ENCODE peak calls at places on chromosomes 16 and 17, in eight cellular contexts. L, H, M, C, X, V, G and U are unnamed samples.
A peak's percentile ranks its signal among the peaks of the same experiment; 100 is the strongest.

GRCh38 chr17:48153711-48154642 is 46.4 kb downstream of the SNX11 start:
- DNase-seq in L (peak; percentile 52), H (peak; percentile 42), M (no peak), C (peak; percentile 26), X (no peak), V (peak; percentile 76), G (no peak), U (peak; percentile 64)

GRCh38 chr17:19378416-19379293 is at the start of gene MAPK7:
- DNase-seq in L (no peak), H (no peak), M (no peak), C (no peak), X (no peak), V (peak; percentile 27), G (no peak), U (peak; percentile 59)

GRCh38 chr16:66382966-66383299 is 16.4 kb downstream of the CDH5 start:
- DNase-seq in L (peak; percentile 90), H (no peak), M (no peak), C (peak; percentile 53), X (no peak), V (no peak), G (no peak), U (no peak)

GRCh38 chr17:35191001-35191695 is 3.0 kb downstream of the SLC35G3 start:
- DNase-seq in L (no peak), H (no peak), M (no peak), C (no peak), X (no peak), V (no peak), G (no peak), U (no peak)

GRCh38 chr17:20206068-20206467 is 196.9 kb downstream of the SPECC1 start:
- DNase-seq in L (no peak), H (no peak), M (no peak), C (no peak), X (no peak), V (no peak), G (no peak), U (no peak)

GRCh38 chr17:34082404-34082803 is 172.7 kb upstream of the CCL2 start:
- DNase-seq in L (no peak), H (no peak), M (no peak), C (no peak), X (no peak), V (no peak), G (no peak), U (no peak)

GRCh38 chr17:44872131-44872768 is 24.6 kb downstream of the HIGD1B start:
- DNase-seq in L (no peak), H (no peak), M (no peak), C (no peak), X (no peak), V (no peak), G (no peak), U (no peak)

GRCh38 chr16:3188925-3189825 is 1.2 kb downstream of the OR1F1 start:
- DNase-seq in L (peak; percentile 81), H (peak; percentile 45), M (peak; percentile 24), C (peak; percentile 59), X (no peak), V (no peak), G (no peak), U (no peak)

GRCh38 chr16:23924138-23924537 is 88.4 kb downstream of the PRKCB start:
- DNase-seq in L (no peak), H (no peak), M (no peak), C (no peak), X (no peak), V (no peak), G (no peak), U (no peak)

GRCh38 chr16:52649870-52650269 is 102.9 kb upstream of the TOX3 start:
- DNase-seq in L (no peak), H (no peak), M (no peak), C (no peak), X (no peak), V (no peak), G (no peak), U (no peak)

GRCh38 chr17:38322156-38322779 is 21.5 kb downstream of the GPR179 start:
- DNase-seq in L (peak; percentile 52), H (peak; percentile 51), M (peak; percentile 70), C (peak; percentile 73), X (peak; percentile 68), V (peak; percentile 62), G (peak; percentile 21), U (peak; percentile 69)

GRCh38 chr16:27762441-27762840 is 212.5 kb downstream of the KATNIP start:
- DNase-seq in L (peak; percentile 64), H (no peak), M (no peak), C (peak; percentile 79), X (no peak), V (no peak), G (no peak), U (no peak)

GRCh38 chr16:57960310-57960709 is 10.6 kb downstream of the CNGB1 start:
- DNase-seq in L (no peak), H (no peak), M (no peak), C (no peak), X (no peak), V (no peak), G (no peak), U (peak; percentile 35)

GRCh38 chr17:61310611-61311010 is 89.0 kb upstream of the TBX2 start:
- DNase-seq in L (peak; percentile 55), H (no peak), M (no peak), C (peak; percentile 43), X (no peak), V (no peak), G (no peak), U (no peak)

GRCh38 chr17:4815043-4815675 is 8.2 kb downstream of the PLD2 start:
- DNase-seq in L (no peak), H (no peak), M (no peak), C (no peak), X (no peak), V (no peak), G (no peak), U (no peak)

GRCh38 chr16:68732068-68732680 is 4.9 kb upstream of the CDH1 start:
- DNase-seq in L (peak; percentile 46), H (no peak), M (no peak), C (no peak), X (no peak), V (peak; percentile 92), G (no peak), U (peak; percentile 73)

GRCh38 chr16:62190426-62190825 is 154.2 kb upstream of the CDH8 start:
- DNase-seq in L (no peak), H (no peak), M (no peak), C (no peak), X (no peak), V (no peak), G (no peak), U (no peak)

GRCh38 chr16:4729876-4730275 is 4.2 kb downstream of the ANKS3 start:
- DNase-seq in L (no peak), H (no peak), M (no peak), C (no peak), X (no peak), V (no peak), G (no peak), U (no peak)

GRCh38 chr17:43468746-43469544 is 14.8 kb upstream of the DHX8 start:
- DNase-seq in L (peak; percentile 96), H (no peak), M (no peak), C (peak; percentile 65), X (no peak), V (no peak), G (no peak), U (no peak)

GRCh38 chr16:70418274-70418992 is 20.5 kb downstream of the ST3GAL2 start:
- DNase-seq in L (no peak), H (no peak), M (no peak), C (no peak), X (no peak), V (no peak), G (no peak), U (no peak)

GRCh38 chr17:50947844-50948514 is 81.8 kb upstream of the TOB1 start:
- DNase-seq in L (no peak), H (no peak), M (no peak), C (no peak), X (no peak), V (peak; percentile 95), G (peak; percentile 22), U (peak; percentile 94)

GRCh38 chr16:46673320-46674013 is 15.5 kb downstream of the VPS35 start:
- DNase-seq in L (peak; percentile 63), H (peak; percentile 53), M (peak; percentile 37), C (peak; percentile 47), X (peak; percentile 45), V (peak; percentile 31), G (peak; percentile 9), U (peak; percentile 48)

GRCh38 chr17:82528484-82529265 is 9.1 kb downstream of the FOXK2 start:
- DNase-seq in L (peak; percentile 48), H (no peak), M (no peak), C (peak; percentile 69), X (no peak), V (peak; percentile 57), G (peak; percentile 57), U (peak; percentile 77)

GRCh38 chr17:80064696-80065095 is 28.3 kb downstream of the CCDC40 start:
- DNase-seq in L (no peak), H (no peak), M (no peak), C (no peak), X (no peak), V (no peak), G (no peak), U (no peak)

GRCh38 chr16:8675183-8676159 is 1.1 kb downstream of the ABAT start:
- DNase-seq in L (no peak), H (no peak), M (peak; percentile 42), C (no peak), X (peak; percentile 32), V (peak; percentile 45), G (no peak), U (peak; percentile 62)

GRCh38 chr17:81399481-81400153 is 4.4 kb downstream of the BAHCC1 start:
- DNase-seq in L (peak; percentile 48), H (no peak), M (no peak), C (peak; percentile 62), X (no peak), V (no peak), G (no peak), U (no peak)